ENCODE peak calls at places on chromosomes 7 and 10, in eight cellular contexts. D is AG04450; W is activated T-cell treated with anti-CD3 and anti-CD28 coated beads for 4 hours; R is right lobe of liver; H is Right ventricle myocardium superior; S is NT2/D1; V is stimulated activated CD8-positive, alpha-beta memory T cell treated with anti-CD3 and anti-CD28 coated beads, Interleukin-15, amount 100 ng/mL, for 48 hours; A is HEK293T. P is an unnamed sample.

GRCh38 chr7:285731-286130 is 4.2 kb upstream of the FOXL3 start:
- DNase-seq in D (no peak), W (no peak), R (no peak), H (no peak), S (no peak), V (no peak), A (no peak), P (no peak)

GRCh38 chr7:7861211-7861633 is 107.4 kb upstream of the GLCCI1 start:
- DNase-seq in D (peak; percentile 63), W (no peak), R (no peak), H (no peak), S (no peak), V (no peak), A (no peak), P (no peak)

GRCh38 chr7:37035631-37036030 is 311.3 kb upstream of the AOAH start:
- DNase-seq in D (no peak), W (no peak), R (no peak), H (no peak), S (no peak), V (no peak), A (no peak), P (no peak)

GRCh38 chr10:113866551-113867394 is 12.3 kb downstream of the NHLRC2 start:
- DNase-seq in D (no peak), W (no peak), R (no peak), H (no peak), S (no peak), V (no peak), A (no peak), P (no peak)

GRCh38 chr10:60353519-60354258 is 36.0 kb downstream of the ANK3 start:
- DNase-seq in D (no peak), W (no peak), R (peak; percentile 42), H (peak; percentile 58), S (no peak), V (no peak), A (peak; percentile 11), P (no peak)

GRCh38 chr7:33862946-33863814 is 42.2 kb upstream of the BMPER start:
- DNase-seq in D (no peak), W (no peak), R (no peak), H (peak; percentile 84), S (no peak), V (no peak), A (no peak), P (no peak)

GRCh38 chr7:134495546-134495945 is 31.8 kb upstream of the AKR1B10 start:
- DNase-seq in D (no peak), W (no peak), R (no peak), H (no peak), S (no peak), V (no peak), A (no peak), P (no peak)

GRCh38 chr10:124329941-124330340 is 88.8 kb downstream of the OAT start:
- DNase-seq in D (no peak), W (no peak), R (no peak), H (no peak), S (no peak), V (no peak), A (no peak), P (no peak)

GRCh38 chr7:124783271-124783670 is 17.7 kb upstream of the GPR37 start:
- DNase-seq in D (no peak), W (no peak), R (no peak), H (no peak), S (no peak), V (no peak), A (no peak), P (no peak)

GRCh38 chr10:100370561-100370975 is 23.5 kb downstream of the SCD start:
- DNase-seq in D (no peak), W (no peak), R (peak; percentile 43), H (no peak), S (no peak), V (no peak), A (no peak), P (no peak)

GRCh38 chr7:13414661-13415105 is 574.8 kb downstream of the ETV1 start:
- DNase-seq in D (no peak), W (no peak), R (no peak), H (no peak), S (no peak), V (no peak), A (no peak), P (no peak)

GRCh38 chr7:876077-876971 is at the start of gene GET4:
- DNase-seq in D (peak; percentile 87), W (peak; percentile 95), R (peak; percentile 98), H (peak; percentile 97), S (peak; percentile 98), V (peak; percentile 95), A (peak; percentile 88), P (peak; percentile 30)